ENCODE peak calls at places on chromosomes 13 and 19, in ten cellular contexts. V is left ventricle myocardium inferior; G is GM12865; Q is fibroblast of villous mesenchyme; R is CD8-positive, alpha-beta T cell; I is mucosa of descending colon; C is neural progenitor cell; M is endothelial cell; E is CD4-positive, alpha-beta T cell; X is lung. H is an unnamed sample.

GRCh38 chr19:38877781-38878574 is at the start of gene RINL:
- DNase-seq in G (peak), I (peak), C (no peak), R (peak), E (peak), X (no peak), V (no peak), Q (no peak), M (peak), H (no peak)

GRCh38 chr19:50199254-50199545 is 4.2 kb upstream of the MYH14 start:
- DNase-seq in M (no peak), I (no peak), R (no peak), X (no peak), Q (no peak), C (no peak), G (no peak), E (no peak), V (no peak), H (no peak)

GRCh38 chr19:384801-385169 is 24.2 kb downstream of the C2CD4C start:
- DNase-seq in V (no peak), R (no peak), C (no peak), M (no peak), E (no peak), X (no peak), Q (no peak), G (peak), I (no peak), H (no peak)

GRCh38 chr13:73287871-73288270 is 229.1 kb downstream of the KLF5 start:
- DNase-seq in Q (no peak), I (peak), V (no peak), E (no peak), R (no peak), C (no peak), M (no peak), X (no peak), G (no peak), H (no peak)

GRCh38 chr19:34217952-34218817 is 36.2 kb upstream of the GARRE1 start:
- DNase-seq in C (no peak), R (peak), I (peak), V (no peak), X (no peak), M (no peak), G (peak), Q (peak), E (peak), H (no peak)

GRCh38 chr13:85675508-85675907 is 123.7 kb downstream of the SLITRK6 start:
- DNase-seq in C (no peak), Q (no peak), I (no peak), M (no peak), V (no peak), E (no peak), G (no peak), R (no peak), X (no peak), H (no peak)

GRCh38 chr13:33126909-33127607 is 110.8 kb downstream of the KL start:
- DNase-seq in M (no peak), Q (peak), G (no peak), R (no peak), C (no peak), I (no peak), X (no peak), E (no peak), V (peak), H (no peak)

GRCh38 chr19:47152205-47152604 is 21.6 kb downstream of the SAE1 start:
- DNase-seq in E (no peak), I (no peak), C (no peak), Q (no peak), X (no peak), M (no peak), G (no peak), R (no peak), V (no peak), H (no peak)

GRCh38 chr13:42815686-42816085 is 34.3 kb downstream of the FAM216B start:
- DNase-seq in E (no peak), V (no peak), M (no peak), C (no peak), Q (no peak), R (no peak), X (no peak), I (no peak), G (no peak), H (no peak)

GRCh38 chr19:2602391-2603181 is 99.9 kb downstream of the GNG7 start:
- DNase-seq in I (peak), Q (peak), M (no peak), R (no peak), X (peak), G (no peak), V (peak), E (no peak), C (peak), H (no peak)

GRCh38 chr19:42178791-42179500 is 38.5 kb downstream of the DEDD2 start:
- DNase-seq in M (peak), E (no peak), Q (no peak), C (no peak), V (no peak), G (peak), R (no peak), I (no peak), X (no peak), H (peak)

GRCh38 chr19:8641908-8642547 is 11.6 kb downstream of the NFILZ start:
- DNase-seq in R (no peak), E (no peak), G (peak), X (no peak), C (peak), I (peak), Q (peak), M (peak), V (no peak), H (peak)

GRCh38 chr13:43411741-43412140 is 375.0 kb downstream of the ENOX1 start:
- DNase-seq in Q (peak), I (no peak), M (no peak), G (no peak), V (peak), C (no peak), E (no peak), X (no peak), R (no peak), H (no peak)

GRCh38 chr19:9849786-9850185 is 14.7 kb downstream of the PIN1 start:
- DNase-seq in X (no peak), V (no peak), C (no peak), E (no peak), G (no peak), I (no peak), R (no peak), Q (no peak), M (no peak), H (no peak)

GRCh38 chr13:114031631-114032030 is 57.8 kb upstream of the C13orf46 start:
- DNase-seq in R (no peak), I (no peak), C (no peak), E (no peak), V (no peak), M (no peak), X (no peak), Q (no peak), G (no peak), H (no peak)

GRCh38 chr19:39046037-39046821 is 13.9 kb upstream of the FBXO27 start:
- DNase-seq in G (peak), V (no peak), I (no peak), M (no peak), Q (no peak), X (no peak), C (no peak), R (no peak), E (no peak), H (no peak)

GRCh38 chr19:15469513-15470297 is 5.4 kb upstream of the RASAL3 start:
- DNase-seq in X (no peak), C (peak), E (no peak), M (no peak), I (no peak), R (peak), G (peak), V (no peak), Q (no peak), H (no peak)

GRCh38 chr19:43776285-43776684 is 4.5 kb downstream of the KCNN4 start:
- DNase-seq in R (no peak), Q (no peak), M (no peak), G (peak), I (no peak), X (no peak), E (no peak), C (no peak), V (no peak), H (no peak)

GRCh38 chr19:45615795-45616708 is 14.0 kb upstream of the GPR4 start:
- DNase-seq in R (peak), G (peak), Q (peak), C (peak), E (peak), X (peak), M (peak), I (peak), V (peak), H (peak)

GRCh38 chr13:106117035-106117434 is 418.4 kb downstream of the EFNB2 start:
- DNase-seq in V (no peak), E (no peak), I (no peak), G (no peak), R (no peak), X (no peak), M (no peak), C (no peak), Q (peak), H (no peak)

GRCh38 chr19:58408152-58409009 is at the start of gene ZNF584:
- DNase-seq in I (peak), E (peak), C (peak), G (peak), X (peak), Q (peak), V (peak), M (peak), R (peak), H (peak)

GRCh38 chr19:58409010-58409790 is 751 bp downstream of the ZNF584 start:
- DNase-seq in C (peak), X (no peak), R (no peak), V (no peak), M (peak), Q (no peak), G (peak), I (no peak), E (no peak), H (no peak)

GRCh38 chr19:58401825-58402433 is 6.5 kb downstream of the RNF225 start:
- DNase-seq in G (no peak), E (no peak), I (no peak), M (no peak), C (no peak), X (no peak), V (no peak), R (peak), Q (no peak), H (no peak)

GRCh38 chr19:58407658-58408151 is 744 bp upstream of the ZNF584 start:
- DNase-seq in G (no peak), I (no peak), R (no peak), V (no peak), Q (peak), X (no peak), C (peak), E (no peak), M (no peak), H (no peak)

DNA sequence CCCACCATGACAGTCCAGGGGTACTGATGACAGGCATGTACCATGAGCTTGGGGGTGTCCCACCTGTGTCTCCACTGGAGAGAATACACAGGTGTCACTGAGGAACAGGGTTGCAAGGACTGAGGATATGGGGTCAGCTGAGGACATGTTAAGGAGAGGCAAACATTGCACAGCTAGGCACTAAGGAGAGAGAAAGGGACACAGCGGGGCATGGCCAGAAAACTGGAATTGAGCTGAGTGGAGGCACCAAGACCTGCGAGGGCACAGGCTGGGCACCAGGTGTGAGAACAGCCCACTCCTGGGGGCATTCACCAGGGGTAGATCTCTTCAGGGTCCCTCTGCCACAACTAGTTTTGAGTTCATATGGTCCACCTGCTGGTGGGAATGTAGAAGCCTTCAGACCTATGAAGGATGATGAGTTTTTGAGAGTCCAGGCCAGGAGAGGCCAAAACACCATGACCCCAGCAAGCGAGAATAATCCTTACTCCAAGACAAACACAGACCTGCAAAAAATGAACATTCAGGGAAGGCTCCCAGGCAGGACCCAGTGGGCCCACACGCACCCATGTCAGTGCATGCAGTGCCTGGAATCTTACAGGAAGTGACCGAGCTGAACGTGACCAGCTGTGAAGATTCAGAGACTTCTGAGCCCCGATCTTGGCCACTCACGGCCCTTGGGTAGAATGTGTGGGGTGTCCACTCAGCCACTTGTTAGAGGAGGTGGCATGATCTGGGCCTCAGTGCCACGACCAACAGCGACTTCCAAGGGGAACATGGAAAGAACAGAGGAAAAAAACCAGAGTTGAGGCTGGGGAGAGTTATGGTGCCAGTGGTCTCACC is 1.4 kb upstream of the ZNF584 start:
- DNase-seq in M (no peak), G (no peak), Q (no peak), X (no peak), R (no peak), E (no peak), V (no peak), C (peak), I (no peak), H (no peak)
- TF ChIP-seq CTCF in M (peak), G (peak), Q (peak), X (no peak), R (no peak), E (no peak), V (peak), C (peak), I (no peak), H (peak)

DNA sequence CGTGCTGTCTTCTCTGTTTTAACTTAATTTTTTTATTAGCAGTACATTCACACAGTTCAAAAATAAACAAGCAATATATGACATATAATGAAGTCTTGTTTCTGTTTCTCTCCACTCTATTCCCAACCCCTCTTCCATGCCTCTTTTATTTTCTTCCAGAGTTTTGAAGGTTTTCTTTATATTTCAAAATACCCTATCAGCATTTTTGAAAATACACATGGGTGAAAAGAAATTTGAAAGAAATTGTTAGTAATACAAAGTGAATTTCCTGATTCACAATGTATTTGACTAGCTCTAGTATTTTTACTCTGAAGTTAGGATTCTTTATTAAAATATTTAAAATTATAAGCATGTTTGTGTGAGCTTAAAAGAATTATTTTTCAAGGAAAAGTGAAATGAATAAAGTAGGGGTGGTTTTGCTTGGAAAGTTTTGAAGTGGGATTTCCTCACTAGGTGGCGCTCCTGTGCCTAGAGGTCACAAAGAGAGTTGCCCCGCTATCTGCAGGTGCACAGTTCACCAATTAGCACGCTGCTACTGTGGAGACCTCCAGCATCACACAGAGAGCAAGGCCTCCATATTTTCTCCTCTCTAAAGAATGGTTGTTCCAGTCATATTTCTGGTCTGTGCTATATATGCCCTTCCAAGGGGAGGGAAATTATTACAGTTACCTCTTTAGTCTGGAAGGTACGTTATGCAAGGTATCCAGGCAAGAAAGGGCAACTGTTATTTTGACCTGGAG is 37.6 kb downstream of the SOX21 start:
- DNase-seq in M (peak), C (peak), Q (peak), E (peak), X (peak), G (peak), V (no peak), R (peak), I (peak), H (peak)
- TF ChIP-seq CTCF in M (peak), C (peak), Q (peak), E (peak), X (peak), G (peak), V (peak), R (peak), I (peak), H (peak)

DNA sequence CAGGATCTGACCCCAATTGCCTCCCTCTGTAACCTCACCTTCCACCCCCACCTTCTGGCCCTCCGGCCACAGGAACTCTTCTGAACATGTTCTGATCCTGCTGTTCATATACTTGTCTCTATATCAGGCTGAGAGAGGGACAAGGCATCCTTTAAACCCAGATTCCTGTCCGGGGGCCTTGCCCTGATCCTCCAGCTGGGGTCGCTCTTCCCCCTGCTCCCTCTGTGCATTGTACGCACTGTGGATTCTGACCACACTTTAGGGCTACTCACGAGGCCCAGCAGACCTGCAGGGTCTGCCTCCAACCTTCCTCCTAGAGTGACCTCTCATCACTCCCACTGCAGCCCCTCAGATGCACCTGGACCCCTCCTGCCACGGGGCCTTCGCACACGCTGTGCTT is 269.3 kb downstream of the UQCRFS1 start:
- DNase-seq in V (no peak), Q (no peak), I (no peak), G (no peak), C (peak), E (no peak), M (no peak), X (no peak), R (no peak), H (no peak)
- TF ChIP-seq CTCF in V (no peak), Q (no peak), I (no peak), G (peak), C (peak), E (no peak), M (no peak), X (no peak), R (no peak), H (no peak)

GRCh38 chr19:5152767-5153532 is 184.0 kb downstream of the KDM4B start:
- DNase-seq in R (no peak), I (no peak), C (no peak), Q (no peak), V (no peak), G (no peak), M (no peak), X (no peak), E (no peak), H (no peak)
- TF ChIP-seq CTCF in R (no peak), I (no peak), C (no peak), Q (no peak), V (no peak), G (no peak), M (no peak), X (no peak), E (no peak), H (no peak)

DNA sequence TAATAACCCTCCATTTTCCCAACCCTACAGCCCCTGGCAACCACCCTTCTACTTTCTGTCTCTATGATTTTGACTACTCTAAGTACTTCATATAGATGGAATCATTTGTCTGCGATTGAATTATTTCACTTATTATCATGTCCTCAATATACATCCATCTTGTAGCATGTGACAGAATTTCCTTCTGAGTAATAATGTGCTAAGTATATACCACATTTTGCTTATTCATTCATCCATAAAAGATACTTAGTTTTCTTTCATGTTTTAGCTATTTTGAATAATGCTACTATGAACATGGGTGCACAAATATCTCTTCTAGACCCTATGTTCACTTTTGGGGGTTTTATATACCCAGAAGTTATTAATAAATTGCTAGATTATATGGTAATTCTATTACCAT is 17.4 kb upstream of the NDFIP2 start:
- DNase-seq in G (no peak), I (no peak), R (no peak), V (no peak), M (no peak), Q (no peak), X (no peak), C (no peak), E (no peak), H (no peak)
- TF ChIP-seq CTCF in G (no peak), I (no peak), R (no peak), V (no peak), M (no peak), Q (no peak), X (no peak), C (no peak), E (no peak), H (no peak)